ENCODE peak calls at places on chromosomes 2 and 18, in ten cellular contexts. One of them, this sample, is unnamed.

GRCh38 chr2:443754-444153 is 155.9 kb upstream of the ALKAL2 start:
- DNase-seq in ascending aorta: no peak
- DNase-seq in fibroblast of villous mesenchyme: no peak
- DNase-seq in upper lobe of right lung: no peak
- DNase-seq in mammary epithelial cell: no peak
- DNase-seq in astrocyte of the spinal cord: no peak
- DNase-seq in fibroblast of the aortic adventitia: no peak
- DNase-seq in uterus: no peak
- DNase-seq in right lobe of liver: no peak
- DNase-seq in tibial artery: no peak
- DNase-seq in this sample: no peak

GRCh38 chr2:56267412-56267788 is 83.6 kb downstream of the CCDC85A start:
- DNase-seq in fibroblast of the aortic adventitia: no peak
- DNase-seq in astrocyte of the spinal cord: no peak
- DNase-seq in ascending aorta: no peak
- DNase-seq in tibial artery: no peak
- DNase-seq in uterus: no peak
- DNase-seq in upper lobe of right lung: no peak
- DNase-seq in right lobe of liver: no peak
- DNase-seq in fibroblast of villous mesenchyme: no peak
- DNase-seq in mammary epithelial cell: no peak
- DNase-seq in this sample: no peak

GRCh38 chr2:191032588-191033429 is 18.8 kb upstream of the STAT1 start:
- DNase-seq in upper lobe of right lung: no peak
- DNase-seq in uterus: no peak
- DNase-seq in ascending aorta: no peak
- DNase-seq in fibroblast of the aortic adventitia: no peak
- DNase-seq in tibial artery: no peak
- DNase-seq in mammary epithelial cell: no peak
- DNase-seq in right lobe of liver: no peak
- DNase-seq in astrocyte of the spinal cord: no peak
- DNase-seq in fibroblast of villous mesenchyme: no peak
- DNase-seq in this sample: no peak

GRCh38 chr2:145158051-145158586 is 638.2 kb upstream of the ZEB2 start:
- DNase-seq in uterus: peak
- DNase-seq in astrocyte of the spinal cord: peak
- DNase-seq in tibial artery: peak
- DNase-seq in mammary epithelial cell: peak
- DNase-seq in ascending aorta: no peak
- DNase-seq in fibroblast of villous mesenchyme: peak
- DNase-seq in upper lobe of right lung: peak
- DNase-seq in fibroblast of the aortic adventitia: peak
- DNase-seq in right lobe of liver: peak
- DNase-seq in this sample: no peak

GRCh38 chr18:2908946-2909335 is 62.1 kb downstream of the EMILIN2 start:
- DNase-seq in astrocyte of the spinal cord: no peak
- DNase-seq in fibroblast of villous mesenchyme: no peak
- DNase-seq in ascending aorta: no peak
- DNase-seq in mammary epithelial cell: no peak
- DNase-seq in fibroblast of the aortic adventitia: no peak
- DNase-seq in right lobe of liver: no peak
- DNase-seq in uterus: no peak
- DNase-seq in upper lobe of right lung: no peak
- DNase-seq in tibial artery: no peak
- DNase-seq in this sample: no peak

GRCh38 chr2:95076705-95077520 is 44.7 kb downstream of the MRPS5 start:
- DNase-seq in tibial artery: no peak
- DNase-seq in mammary epithelial cell: peak
- DNase-seq in ascending aorta: no peak
- DNase-seq in upper lobe of right lung: peak
- DNase-seq in fibroblast of the aortic adventitia: peak
- DNase-seq in astrocyte of the spinal cord: peak
- DNase-seq in fibroblast of villous mesenchyme: peak
- DNase-seq in uterus: peak
- DNase-seq in right lobe of liver: peak
- DNase-seq in this sample: peak

GRCh38 chr2:98912221-98912851 is 23.7 kb downstream of the CRACDL start:
- DNase-seq in uterus: peak
- DNase-seq in right lobe of liver: peak
- DNase-seq in fibroblast of villous mesenchyme: peak
- DNase-seq in fibroblast of the aortic adventitia: peak
- DNase-seq in astrocyte of the spinal cord: peak
- DNase-seq in ascending aorta: peak
- DNase-seq in tibial artery: peak
- DNase-seq in mammary epithelial cell: peak
- DNase-seq in upper lobe of right lung: peak
- DNase-seq in this sample: no peak

GRCh38 chr18:3620146-3621119 is 170.5 kb downstream of the TGIF1 start:
- DNase-seq in uterus: no peak
- DNase-seq in fibroblast of the aortic adventitia: no peak
- DNase-seq in ascending aorta: no peak
- DNase-seq in right lobe of liver: peak
- DNase-seq in upper lobe of right lung: no peak
- DNase-seq in mammary epithelial cell: no peak
- DNase-seq in tibial artery: no peak
- DNase-seq in astrocyte of the spinal cord: no peak
- DNase-seq in fibroblast of villous mesenchyme: no peak
- DNase-seq in this sample: no peak

GRCh38 chr2:119548516-119549120 is 4.4 kb downstream of the CFAP221 start:
- DNase-seq in fibroblast of villous mesenchyme: no peak
- DNase-seq in astrocyte of the spinal cord: no peak
- DNase-seq in fibroblast of the aortic adventitia: no peak
- DNase-seq in upper lobe of right lung: no peak
- DNase-seq in uterus: no peak
- DNase-seq in ascending aorta: no peak
- DNase-seq in tibial artery: no peak
- DNase-seq in right lobe of liver: no peak
- DNase-seq in mammary epithelial cell: no peak
- DNase-seq in this sample: no peak

GRCh38 chr2:8132371-8132831 is 549.5 kb upstream of the ID2 start:
- DNase-seq in mammary epithelial cell: peak
- DNase-seq in ascending aorta: no peak
- DNase-seq in astrocyte of the spinal cord: peak
- DNase-seq in upper lobe of right lung: no peak
- DNase-seq in right lobe of liver: peak
- DNase-seq in tibial artery: no peak
- DNase-seq in uterus: no peak
- DNase-seq in fibroblast of the aortic adventitia: no peak
- DNase-seq in fibroblast of villous mesenchyme: no peak
- DNase-seq in this sample: no peak

GRCh38 chr2:183093857-183094657 is 15.5 kb downstream of the DUSP19 start:
- DNase-seq in upper lobe of right lung: no peak
- DNase-seq in ascending aorta: no peak
- DNase-seq in uterus: no peak
- DNase-seq in fibroblast of the aortic adventitia: peak
- DNase-seq in astrocyte of the spinal cord: peak
- DNase-seq in right lobe of liver: no peak
- DNase-seq in tibial artery: no peak
- DNase-seq in mammary epithelial cell: peak
- DNase-seq in fibroblast of villous mesenchyme: peak
- DNase-seq in this sample: no peak

GRCh38 chr2:219521066-219521880 is 7.0 kb downstream of the ASIC4 start:
- DNase-seq in astrocyte of the spinal cord: peak
- DNase-seq in uterus: no peak
- DNase-seq in ascending aorta: no peak
- DNase-seq in fibroblast of the aortic adventitia: peak
- DNase-seq in right lobe of liver: no peak
- DNase-seq in upper lobe of right lung: no peak
- DNase-seq in mammary epithelial cell: no peak
- DNase-seq in tibial artery: no peak
- DNase-seq in fibroblast of villous mesenchyme: peak
- DNase-seq in this sample: no peak

GRCh38 chr2:229087843-229088520 is 183.1 kb downstream of the PID1 start:
- DNase-seq in mammary epithelial cell: no peak
- DNase-seq in fibroblast of villous mesenchyme: no peak
- DNase-seq in uterus: no peak
- DNase-seq in tibial artery: no peak
- DNase-seq in ascending aorta: no peak
- DNase-seq in right lobe of liver: no peak
- DNase-seq in upper lobe of right lung: no peak
- DNase-seq in fibroblast of the aortic adventitia: peak
- DNase-seq in astrocyte of the spinal cord: no peak
- DNase-seq in this sample: no peak

GRCh38 chr18:63879684-63880083 is 7.8 kb upstream of the SERPINB2 start:
- DNase-seq in upper lobe of right lung: no peak
- DNase-seq in mammary epithelial cell: no peak
- DNase-seq in uterus: no peak
- DNase-seq in astrocyte of the spinal cord: no peak
- DNase-seq in right lobe of liver: no peak
- DNase-seq in tibial artery: no peak
- DNase-seq in ascending aorta: no peak
- DNase-seq in fibroblast of the aortic adventitia: peak
- DNase-seq in fibroblast of villous mesenchyme: peak
- DNase-seq in this sample: no peak

GRCh38 chr2:39567507-39567906 is 98.2 kb upstream of the TMEM178A start:
- DNase-seq in upper lobe of right lung: no peak
- DNase-seq in uterus: no peak
- DNase-seq in fibroblast of villous mesenchyme: no peak
- DNase-seq in ascending aorta: no peak
- DNase-seq in mammary epithelial cell: no peak
- DNase-seq in fibroblast of the aortic adventitia: peak
- DNase-seq in right lobe of liver: no peak
- DNase-seq in tibial artery: no peak
- DNase-seq in astrocyte of the spinal cord: peak
- DNase-seq in this sample: no peak

DNA sequence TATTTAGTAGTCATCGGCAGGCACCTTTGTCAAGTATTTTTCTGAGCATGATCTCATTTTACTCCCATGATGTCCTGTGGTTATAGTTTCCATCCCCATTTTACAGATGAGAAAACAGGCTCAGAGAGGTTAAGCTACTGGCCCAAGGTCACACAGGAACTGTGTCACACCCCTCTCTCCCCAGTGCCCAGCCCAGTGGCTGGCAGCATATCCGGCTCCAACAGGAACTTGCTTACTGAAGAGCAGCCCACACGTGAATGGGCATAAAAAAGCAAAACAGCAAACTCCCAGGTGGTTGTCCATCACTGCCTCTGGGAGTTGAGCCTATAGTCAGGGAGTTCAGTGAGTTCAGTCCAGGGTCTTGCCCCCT is 8.3 kb upstream of the KLF11 start:
- DNase-seq in uterus: no peak
- DNase-seq in fibroblast of villous mesenchyme: no peak
- DNase-seq in tibial artery: no peak
- DNase-seq in fibroblast of the aortic adventitia: no peak
- DNase-seq in mammary epithelial cell: no peak
- DNase-seq in right lobe of liver: no peak
- DNase-seq in ascending aorta: no peak
- DNase-seq in upper lobe of right lung: no peak
- DNase-seq in astrocyte of the spinal cord: no peak
- DNase-seq in this sample: no peak
- TF ChIP-seq CTCF in uterus: no peak
- TF ChIP-seq CTCF in fibroblast of villous mesenchyme: no peak
- TF ChIP-seq CTCF in tibial artery: no peak
- TF ChIP-seq CTCF in fibroblast of the aortic adventitia: no peak
- TF ChIP-seq CTCF in mammary epithelial cell: no peak
- TF ChIP-seq CTCF in right lobe of liver: no peak
- TF ChIP-seq CTCF in ascending aorta: no peak
- TF ChIP-seq CTCF in upper lobe of right lung: no peak
- TF ChIP-seq CTCF in astrocyte of the spinal cord: no peak
- TF ChIP-seq CTCF in this sample: no peak

GRCh38 chr18:42614619-42615293 is 500.7 kb downstream of the RIT2 start:
- DNase-seq in mammary epithelial cell: no peak
- DNase-seq in tibial artery: no peak
- DNase-seq in upper lobe of right lung: no peak
- DNase-seq in astrocyte of the spinal cord: no peak
- DNase-seq in ascending aorta: no peak
- DNase-seq in right lobe of liver: no peak
- DNase-seq in fibroblast of the aortic adventitia: peak
- DNase-seq in fibroblast of villous mesenchyme: peak
- DNase-seq in uterus: no peak
- DNase-seq in this sample: no peak

GRCh38 chr18:42619771-42620170 is 495.7 kb downstream of the RIT2 start:
- DNase-seq in fibroblast of the aortic adventitia: no peak
- DNase-seq in right lobe of liver: no peak
- DNase-seq in astrocyte of the spinal cord: no peak
- DNase-seq in ascending aorta: no peak
- DNase-seq in mammary epithelial cell: no peak
- DNase-seq in tibial artery: no peak
- DNase-seq in uterus: no peak
- DNase-seq in upper lobe of right lung: no peak
- DNase-seq in fibroblast of villous mesenchyme: no peak
- DNase-seq in this sample: no peak

GRCh38 chr18:42617086-42617725 is 498.3 kb downstream of the RIT2 start:
- DNase-seq in ascending aorta: no peak
- DNase-seq in mammary epithelial cell: no peak
- DNase-seq in upper lobe of right lung: no peak
- DNase-seq in uterus: no peak
- DNase-seq in tibial artery: no peak
- DNase-seq in astrocyte of the spinal cord: no peak
- DNase-seq in right lobe of liver: no peak
- DNase-seq in fibroblast of the aortic adventitia: peak
- DNase-seq in fibroblast of villous mesenchyme: no peak
- DNase-seq in this sample: no peak

DNA sequence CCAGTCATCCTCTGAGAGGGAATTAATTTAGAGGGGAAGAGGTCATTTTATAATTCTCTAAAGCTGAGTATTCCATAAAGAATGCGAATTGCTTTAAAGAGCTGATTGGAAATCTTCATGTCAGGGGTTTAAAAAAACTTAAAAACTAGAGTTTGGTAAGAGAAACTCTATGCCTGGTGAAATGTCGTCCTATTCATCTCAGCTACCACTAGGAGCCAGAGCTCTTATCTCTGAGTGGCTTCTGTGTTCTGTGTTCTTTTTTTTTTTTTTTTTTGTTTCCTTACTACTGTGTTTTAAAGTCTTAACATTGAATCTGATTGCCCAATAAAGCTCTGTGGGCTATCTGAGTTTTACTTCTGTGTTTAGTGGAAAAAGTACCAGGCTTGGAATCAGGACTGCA is 494.9 kb downstream of the RIT2 start:
- DNase-seq in upper lobe of right lung: no peak
- DNase-seq in uterus: no peak
- DNase-seq in astrocyte of the spinal cord: no peak
- DNase-seq in mammary epithelial cell: no peak
- DNase-seq in fibroblast of the aortic adventitia: peak
- DNase-seq in ascending aorta: no peak
- DNase-seq in right lobe of liver: no peak
- DNase-seq in fibroblast of villous mesenchyme: no peak
- DNase-seq in tibial artery: no peak
- DNase-seq in this sample: no peak
- TF ChIP-seq CTCF in upper lobe of right lung: no peak
- TF ChIP-seq CTCF in uterus: no peak
- TF ChIP-seq CTCF in astrocyte of the spinal cord: no peak
- TF ChIP-seq CTCF in mammary epithelial cell: no peak
- TF ChIP-seq CTCF in fibroblast of the aortic adventitia: no peak
- TF ChIP-seq CTCF in ascending aorta: no peak
- TF ChIP-seq CTCF in right lobe of liver: no peak
- TF ChIP-seq CTCF in fibroblast of villous mesenchyme: no peak
- TF ChIP-seq CTCF in tibial artery: no peak
- TF ChIP-seq CTCF in this sample: peak

GRCh38 chr18:34370704-34371405 is 146.1 kb upstream of the NOL4 start:
- DNase-seq in uterus: no peak
- DNase-seq in fibroblast of villous mesenchyme: peak
- DNase-seq in right lobe of liver: no peak
- DNase-seq in astrocyte of the spinal cord: no peak
- DNase-seq in ascending aorta: no peak
- DNase-seq in upper lobe of right lung: no peak
- DNase-seq in fibroblast of the aortic adventitia: no peak
- DNase-seq in tibial artery: no peak
- DNase-seq in mammary epithelial cell: no peak
- DNase-seq in this sample: no peak
- TF ChIP-seq CTCF in uterus: no peak
- TF ChIP-seq CTCF in fibroblast of villous mesenchyme: no peak
- TF ChIP-seq CTCF in right lobe of liver: no peak
- TF ChIP-seq CTCF in astrocyte of the spinal cord: no peak
- TF ChIP-seq CTCF in ascending aorta: no peak
- TF ChIP-seq CTCF in upper lobe of right lung: no peak
- TF ChIP-seq CTCF in fibroblast of the aortic adventitia: no peak
- TF ChIP-seq CTCF in tibial artery: no peak
- TF ChIP-seq CTCF in mammary epithelial cell: no peak
- TF ChIP-seq CTCF in this sample: no peak

GRCh38 chr2:170369894-170370293 is 191.9 kb downstream of the MYO3B start:
- DNase-seq in astrocyte of the spinal cord: peak
- DNase-seq in mammary epithelial cell: peak
- DNase-seq in upper lobe of right lung: no peak
- DNase-seq in uterus: no peak
- DNase-seq in right lobe of liver: no peak
- DNase-seq in fibroblast of the aortic adventitia: peak
- DNase-seq in tibial artery: no peak
- DNase-seq in ascending aorta: no peak
- DNase-seq in fibroblast of villous mesenchyme: peak
- DNase-seq in this sample: no peak
- TF ChIP-seq CTCF in astrocyte of the spinal cord: peak
- TF ChIP-seq CTCF in mammary epithelial cell: peak
- TF ChIP-seq CTCF in upper lobe of right lung: peak
- TF ChIP-seq CTCF in uterus: no peak
- TF ChIP-seq CTCF in right lobe of liver: peak
- TF ChIP-seq CTCF in fibroblast of the aortic adventitia: peak
- TF ChIP-seq CTCF in tibial artery: peak
- TF ChIP-seq CTCF in ascending aorta: peak
- TF ChIP-seq CTCF in fibroblast of villous mesenchyme: no peak
- TF ChIP-seq CTCF in this sample: peak